ENCODE peak calls at places on chromosomes 6 and 20, in four cellular contexts. Z is mucosa of descending colon, C is pancreas, N is endothelial cell. A is an unnamed sample.

GRCh38 chr20:60586417-60587105 is 628.3 kb downstream of the CDH26 start:
- DNase-seq in Z (no peak), C (no peak), N (no peak), A (no peak)

GRCh38 chr6:154508573-154509375 is 1.7 kb downstream of the CNKSR3 start:
- DNase-seq in Z (no peak), C (no peak), N (no peak), A (no peak)

GRCh38 chr6:54697423-54697822 is 149.1 kb upstream of the FAM83B start:
- DNase-seq in Z (no peak), C (no peak), N (no peak), A (no peak)

GRCh38 chr6:146914563-146915483 is 289.4 kb upstream of the STXBP5 start:
- DNase-seq in Z (no peak), C (no peak), N (no peak), A (no peak)

GRCh38 chr20:44404204-44405181 is 49.0 kb downstream of the HNF4A start:
- DNase-seq in Z (no peak), C (no peak), N (no peak), A (no peak)

GRCh38 chr20:43680976-43681375 is 14.1 kb downstream of the MYBL2 start:
- DNase-seq in Z (no peak), C (no peak), N (no peak), A (no peak)

GRCh38 chr6:119173249-119174084 is 95.0 kb upstream of the FAM184A start:
- DNase-seq in Z (no peak), C (no peak), N (no peak), A (no peak)

GRCh38 chr20:50561379-50562078 is 51.3 kb downstream of the PTPN1 start:
- DNase-seq in Z (no peak), C (no peak), N (no peak), A (no peak)

GRCh38 chr6:5665173-5665572 is 341.6 kb downstream of the NRN1 start:
- DNase-seq in Z (no peak), C (no peak), N (no peak), A (no peak)

GRCh38 chr20:47677314-47678129 is 107.8 kb downstream of the SULF2 start:
- DNase-seq in Z (no peak), C (peak; percentile 66), N (peak; percentile 74), A (peak; percentile 85)

GRCh38 chr6:139349464-139350020 is 24.9 kb downstream of the CITED2 start:
- DNase-seq in Z (no peak), C (no peak), N (no peak), A (no peak)

GRCh38 chr6:130961148-130961547 is 101.9 kb downstream of the EPB41L2 start:
- DNase-seq in Z (no peak), C (no peak), N (no peak), A (no peak)

GRCh38 chr20:46592580-46593362 is 42.3 kb upstream of the OCSTAMP start:
- DNase-seq in Z (no peak), C (no peak), N (no peak), A (no peak)
- TF ChIP-seq CTCF in Z (no peak), C (no peak), N (no peak), A (peak; percentile 27)

GRCh38 chr6:160679402-160679769 is 15.3 kb upstream of the LPA start:
- DNase-seq in Z (no peak), C (peak; percentile 70), N (peak; percentile 49), A (no peak)
- TF ChIP-seq CTCF in Z (no peak), C (peak; percentile 40), N (peak; percentile 47), A (no peak)

GRCh38 chr6:16816891-16817290 is 55.6 kb upstream of the ATXN1 start:
- DNase-seq in Z (no peak), C (no peak), N (no peak), A (no peak)
- TF ChIP-seq CTCF in Z (no peak), C (no peak), N (no peak), A (no peak)

GRCh38 chr6:52675372-52675771 is 4.5 kb downstream of the TMEM14A start:
- DNase-seq in Z (no peak), C (no peak), N (no peak), A (no peak)
- TF ChIP-seq CTCF in Z (no peak), C (no peak), N (no peak), A (no peak)

GRCh38 chr20:57270204-57270937 is 3.9 kb upstream of the BMP7 start:
- DNase-seq in Z (no peak), C (no peak), N (no peak), A (no peak)
- TF ChIP-seq CTCF in Z (no peak), C (no peak), N (no peak), A (no peak)

GRCh38 chr6:136967874-136968752 is 46.0 kb downstream of the SLC35D3 start:
- DNase-seq in Z (peak; percentile 63), C (peak; percentile 67), N (peak; percentile 72), A (peak; percentile 82)
- TF ChIP-seq CTCF in Z (peak; percentile 28), C (peak; percentile 53), N (peak; percentile 69), A (peak; percentile 81)